ENCODE peak calls at places on chromosome X, in seven cellular contexts. V, D, Z, I, X, C and Y are unnamed samples.

GRCh38 chrX:13077168-13077567 is 32.7 kb upstream of the FAM9C start:
- DNase-seq in Z (no peak), I (no peak), C (no peak), D (peak), V (no peak), X (no peak), Y (peak)

GRCh38 chrX:110600745-110601310 is 194.8 kb downstream of the CHRDL1 start:
- DNase-seq in I (no peak), V (no peak), X (no peak), D (peak), C (no peak), Z (no peak), Y (no peak)

GRCh38 chrX:103756736-103757135 is 19.9 kb upstream of the PLP1 start:
- DNase-seq in X (no peak), C (no peak), I (no peak), D (no peak), Z (no peak), V (no peak), Y (no peak)

GRCh38 chrX:72105436-72105835 is 26.3 kb downstream of the RTL5 start:
- DNase-seq in X (no peak), I (no peak), C (no peak), Z (no peak), V (no peak), D (no peak), Y (no peak)

GRCh38 chrX:153766871-153767673 is 3.0 kb downstream of the PLXNB3 start:
- DNase-seq in C (peak), D (no peak), I (no peak), Z (no peak), V (no peak), X (no peak), Y (peak)

GRCh38 chrX:47166126-47166525 is 21.1 kb downstream of the RBM10 start:
- DNase-seq in I (no peak), V (no peak), Z (no peak), D (no peak), C (no peak), X (no peak), Y (no peak)

GRCh38 chrX:23792861-23793553 is 10.0 kb downstream of the SAT1 start:
- DNase-seq in I (no peak), V (peak), C (no peak), D (no peak), X (no peak), Z (no peak), Y (no peak)

GRCh38 chrX:132001127-132001526 is 22.0 kb upstream of the STK26 start:
- DNase-seq in V (no peak), I (no peak), C (no peak), D (no peak), X (no peak), Z (no peak), Y (no peak)

GRCh38 chrX:39903937-39904336 is 193.8 kb downstream of the BCOR start:
- DNase-seq in Z (no peak), I (no peak), X (no peak), V (no peak), D (no peak), C (no peak), Y (no peak)